ENCODE peak calls at places on chromosome 3, in four cellular contexts. W, D, V and M are unnamed samples.

GRCh38 chr3:57856675-57857074 is 100.6 kb downstream of the SLMAP start:
- DNase-seq in W (peak; percentile 7), D (no peak), V (no peak), M (no peak)

GRCh38 chr3:53044371-53045106 is 1.3 kb downstream of the SFMBT1 start:
- DNase-seq in W (peak; percentile 52), D (peak; percentile 47), V (peak; percentile 56), M (no peak)

GRCh38 chr3:126245811-126246727 is 65.7 kb upstream of the ALDH1L1 start:
- DNase-seq in W (peak; percentile 59), D (no peak), V (no peak), M (no peak)

GRCh38 chr3:113832477-113833164 is 6.0 kb upstream of the GRAMD1C start:
- DNase-seq in W (no peak), D (no peak), V (no peak), M (no peak)

GRCh38 chr3:41448396-41448795 is 249.1 kb downstream of the CTNNB1 start:
- DNase-seq in W (no peak), D (no peak), V (no peak), M (no peak)

GRCh38 chr3:159711560-159712333 is 276.9 kb upstream of the IL12A start:
- DNase-seq in W (peak; percentile 16), D (no peak), V (no peak), M (no peak)

GRCh38 chr3:184347321-184348056 is 10.1 kb downstream of the FAM131A start:
- DNase-seq in W (no peak), D (no peak), V (no peak), M (no peak)

GRCh38 chr3:66738625-66739330 is 238.0 kb upstream of the LRIG1 start:
- DNase-seq in W (no peak), D (no peak), V (no peak), M (no peak)

GRCh38 chr3:190548031-190548656 is 34.3 kb downstream of the IL1RAP start:
- DNase-seq in W (no peak), D (no peak), V (no peak), M (no peak)

GRCh38 chr3:197792019-197792647 is 1.1 kb downstream of the LRCH3 start:
- DNase-seq in W (no peak), D (peak; percentile 32), V (no peak), M (peak; percentile 10)

GRCh38 chr3:104933981-104934380 is 432.7 kb upstream of the ALCAM start:
- DNase-seq in W (no peak), D (no peak), V (no peak), M (no peak)

GRCh38 chr3:81268526-81268925 is 492.9 kb downstream of the GBE1 start:
- DNase-seq in W (no peak), D (no peak), V (no peak), M (no peak)

GRCh38 chr3:186849392-186849975 is 7.0 kb downstream of the ADIPOQ start:
- DNase-seq in W (peak; percentile 60), D (no peak), V (no peak), M (no peak)

GRCh38 chr3:6805236-6805635 is 55.7 kb upstream of the GRM7 start:
- DNase-seq in W (no peak), D (no peak), V (no peak), M (no peak)

GRCh38 chr3:142243134-142243533 is 17.7 kb upstream of the GK5 start:
- DNase-seq in W (no peak), D (no peak), V (no peak), M (no peak)

GRCh38 chr3:149089395-149089794 is 3.1 kb upstream of the HLTF start:
- DNase-seq in W (no peak), D (no peak), V (no peak), M (no peak)

GRCh38 chr3:127764841-127765362 is 57.4 kb downstream of the MGLL start:
- DNase-seq in W (no peak), D (no peak), V (no peak), M (no peak)

GRCh38 chr3:141012571-141012970 is 38.6 kb upstream of the SPSB4 start:
- DNase-seq in W (no peak), D (no peak), V (no peak), M (no peak)

GRCh38 chr3:70818145-70818544 is 505.7 kb upstream of the MDFIC2 start:
- DNase-seq in W (no peak), D (no peak), V (no peak), M (no peak)